ENCODE peak calls at places on chromosomes 12 and 14, in eight cellular contexts. One of them, this sample, is unnamed.

GRCh38 chr12:98073610-98074009 is 441.8 kb upstream of the TMPO start:
- DNase-seq in dermis blood vessel endothelial cell: no peak
- DNase-seq in Daoy: no peak
- DNase-seq in testis: peak; percentile 41
- DNase-seq in activated CD4-positive, CD25-positive, alpha-beta regulatory T cell treated with anti-CD3 and anti-CD28 coated beads, Interleukin-2, amount 50 U/mL, for 72 hours: no peak
- DNase-seq in naive B cell: no peak
- DNase-seq in A549: no peak
- DNase-seq in GM04503: no peak
- DNase-seq in this sample: no peak

GRCh38 chr12:2854669-2855453 is 2.0 kb downstream of the TEX52 start:
- DNase-seq in GM04503: no peak
- DNase-seq in activated CD4-positive, CD25-positive, alpha-beta regulatory T cell treated with anti-CD3 and anti-CD28 coated beads, Interleukin-2, amount 50 U/mL, for 72 hours: no peak
- DNase-seq in testis: no peak
- DNase-seq in A549: no peak
- DNase-seq in Daoy: no peak
- DNase-seq in dermis blood vessel endothelial cell: no peak
- DNase-seq in naive B cell: no peak
- DNase-seq in this sample: no peak

GRCh38 chr12:130633771-130634170 is 82.3 kb downstream of the RIMBP2 start:
- DNase-seq in dermis blood vessel endothelial cell: no peak
- DNase-seq in naive B cell: no peak
- DNase-seq in Daoy: peak; percentile 85
- DNase-seq in testis: no peak
- DNase-seq in A549: no peak
- DNase-seq in activated CD4-positive, CD25-positive, alpha-beta regulatory T cell treated with anti-CD3 and anti-CD28 coated beads, Interleukin-2, amount 50 U/mL, for 72 hours: no peak
- DNase-seq in GM04503: no peak
- DNase-seq in this sample: no peak

GRCh38 chr12:68855771-68856170 is 47.8 kb downstream of the MDM2 start:
- DNase-seq in A549: no peak
- DNase-seq in naive B cell: no peak
- DNase-seq in activated CD4-positive, CD25-positive, alpha-beta regulatory T cell treated with anti-CD3 and anti-CD28 coated beads, Interleukin-2, amount 50 U/mL, for 72 hours: no peak
- DNase-seq in GM04503: no peak
- DNase-seq in Daoy: no peak
- DNase-seq in testis: no peak
- DNase-seq in dermis blood vessel endothelial cell: no peak
- DNase-seq in this sample: no peak

GRCh38 chr12:82694970-82695369 is 8.3 kb downstream of the TMTC2 start:
- DNase-seq in naive B cell: no peak
- DNase-seq in testis: no peak
- DNase-seq in A549: no peak
- DNase-seq in activated CD4-positive, CD25-positive, alpha-beta regulatory T cell treated with anti-CD3 and anti-CD28 coated beads, Interleukin-2, amount 50 U/mL, for 72 hours: no peak
- DNase-seq in dermis blood vessel endothelial cell: no peak
- DNase-seq in Daoy: no peak
- DNase-seq in GM04503: peak; percentile 30
- DNase-seq in this sample: peak; percentile 35

GRCh38 chr12:86724716-86725115 is 468.5 kb upstream of the MGAT4C start:
- DNase-seq in activated CD4-positive, CD25-positive, alpha-beta regulatory T cell treated with anti-CD3 and anti-CD28 coated beads, Interleukin-2, amount 50 U/mL, for 72 hours: no peak
- DNase-seq in Daoy: peak; percentile 50
- DNase-seq in dermis blood vessel endothelial cell: no peak
- DNase-seq in testis: no peak
- DNase-seq in naive B cell: no peak
- DNase-seq in A549: no peak
- DNase-seq in GM04503: peak; percentile 57
- DNase-seq in this sample: peak; percentile 85

GRCh38 chr14:35044939-35045797 is 904 bp upstream of the FAM177A1 start:
- DNase-seq in activated CD4-positive, CD25-positive, alpha-beta regulatory T cell treated with anti-CD3 and anti-CD28 coated beads, Interleukin-2, amount 50 U/mL, for 72 hours: no peak
- DNase-seq in GM04503: no peak
- DNase-seq in naive B cell: no peak
- DNase-seq in Daoy: no peak
- DNase-seq in testis: no peak
- DNase-seq in A549: no peak
- DNase-seq in dermis blood vessel endothelial cell: no peak
- DNase-seq in this sample: peak; percentile 56

GRCh38 chr14:100609331-100609870 is 22.2 kb upstream of the BEGAIN start:
- DNase-seq in Daoy: no peak
- DNase-seq in testis: no peak
- DNase-seq in naive B cell: no peak
- DNase-seq in A549: no peak
- DNase-seq in dermis blood vessel endothelial cell: no peak
- DNase-seq in activated CD4-positive, CD25-positive, alpha-beta regulatory T cell treated with anti-CD3 and anti-CD28 coated beads, Interleukin-2, amount 50 U/mL, for 72 hours: no peak
- DNase-seq in GM04503: no peak
- DNase-seq in this sample: no peak

GRCh38 chr14:53845813-53846693 is 110.6 kb downstream of the BMP4 start:
- DNase-seq in Daoy: no peak
- DNase-seq in GM04503: no peak
- DNase-seq in activated CD4-positive, CD25-positive, alpha-beta regulatory T cell treated with anti-CD3 and anti-CD28 coated beads, Interleukin-2, amount 50 U/mL, for 72 hours: no peak
- DNase-seq in naive B cell: no peak
- DNase-seq in A549: peak; percentile 72
- DNase-seq in testis: no peak
- DNase-seq in dermis blood vessel endothelial cell: no peak
- DNase-seq in this sample: no peak

GRCh38 chr14:104426771-104427125 is 152.8 kb upstream of the C14orf180 start:
- DNase-seq in activated CD4-positive, CD25-positive, alpha-beta regulatory T cell treated with anti-CD3 and anti-CD28 coated beads, Interleukin-2, amount 50 U/mL, for 72 hours: no peak
- DNase-seq in dermis blood vessel endothelial cell: no peak
- DNase-seq in testis: no peak
- DNase-seq in naive B cell: no peak
- DNase-seq in GM04503: no peak
- DNase-seq in A549: no peak
- DNase-seq in Daoy: no peak
- DNase-seq in this sample: no peak

GRCh38 chr14:99593971-99594841 is 9.8 kb downstream of the CCDC85C start:
- DNase-seq in Daoy: no peak
- DNase-seq in testis: no peak
- DNase-seq in GM04503: no peak
- DNase-seq in activated CD4-positive, CD25-positive, alpha-beta regulatory T cell treated with anti-CD3 and anti-CD28 coated beads, Interleukin-2, amount 50 U/mL, for 72 hours: no peak
- DNase-seq in A549: no peak
- DNase-seq in naive B cell: no peak
- DNase-seq in dermis blood vessel endothelial cell: no peak
- DNase-seq in this sample: no peak

GRCh38 chr14:30223385-30223785 is 295.7 kb upstream of the PRKD1 start:
- DNase-seq in naive B cell: no peak
- DNase-seq in Daoy: peak; percentile 92
- DNase-seq in A549: peak; percentile 46
- DNase-seq in activated CD4-positive, CD25-positive, alpha-beta regulatory T cell treated with anti-CD3 and anti-CD28 coated beads, Interleukin-2, amount 50 U/mL, for 72 hours: no peak
- DNase-seq in testis: no peak
- DNase-seq in GM04503: peak; percentile 45
- DNase-seq in dermis blood vessel endothelial cell: peak; percentile 97
- DNase-seq in this sample: peak; percentile 91

GRCh38 chr12:94704452-94704871 is 54.1 kb upstream of the TMCC3 start:
- DNase-seq in A549: peak; percentile 86
- DNase-seq in dermis blood vessel endothelial cell: peak; percentile 73
- DNase-seq in testis: no peak
- DNase-seq in Daoy: peak; percentile 57
- DNase-seq in GM04503: no peak
- DNase-seq in naive B cell: no peak
- DNase-seq in activated CD4-positive, CD25-positive, alpha-beta regulatory T cell treated with anti-CD3 and anti-CD28 coated beads, Interleukin-2, amount 50 U/mL, for 72 hours: no peak
- DNase-seq in this sample: peak; percentile 86

GRCh38 chr14:61106627-61107147 is 125.6 kb downstream of the SLC38A6 start:
- DNase-seq in naive B cell: no peak
- DNase-seq in GM04503: no peak
- DNase-seq in activated CD4-positive, CD25-positive, alpha-beta regulatory T cell treated with anti-CD3 and anti-CD28 coated beads, Interleukin-2, amount 50 U/mL, for 72 hours: no peak
- DNase-seq in Daoy: no peak
- DNase-seq in dermis blood vessel endothelial cell: peak; percentile 28
- DNase-seq in A549: peak; percentile 20
- DNase-seq in testis: no peak
- DNase-seq in this sample: no peak

GRCh38 chr12:12206776-12207388 is 60.0 kb downstream of the LRP6 start:
- DNase-seq in A549: no peak
- DNase-seq in Daoy: no peak
- DNase-seq in testis: no peak
- DNase-seq in activated CD4-positive, CD25-positive, alpha-beta regulatory T cell treated with anti-CD3 and anti-CD28 coated beads, Interleukin-2, amount 50 U/mL, for 72 hours: no peak
- DNase-seq in GM04503: no peak
- DNase-seq in naive B cell: no peak
- DNase-seq in dermis blood vessel endothelial cell: no peak
- DNase-seq in this sample: no peak

GRCh38 chr12:17588968-17589367 is 501.0 kb downstream of the RERGL start:
- DNase-seq in dermis blood vessel endothelial cell: no peak
- DNase-seq in naive B cell: no peak
- DNase-seq in testis: peak; percentile 74
- DNase-seq in GM04503: no peak
- DNase-seq in Daoy: peak; percentile 13
- DNase-seq in activated CD4-positive, CD25-positive, alpha-beta regulatory T cell treated with anti-CD3 and anti-CD28 coated beads, Interleukin-2, amount 50 U/mL, for 72 hours: no peak
- DNase-seq in A549: peak; percentile 80
- DNase-seq in this sample: no peak

GRCh38 chr12:109098142-109098652 is 800 bp downstream of the UNG start:
- DNase-seq in GM04503: no peak
- DNase-seq in testis: no peak
- DNase-seq in activated CD4-positive, CD25-positive, alpha-beta regulatory T cell treated with anti-CD3 and anti-CD28 coated beads, Interleukin-2, amount 50 U/mL, for 72 hours: no peak
- DNase-seq in naive B cell: no peak
- DNase-seq in dermis blood vessel endothelial cell: peak; percentile 70
- DNase-seq in A549: no peak
- DNase-seq in Daoy: no peak
- DNase-seq in this sample: peak; percentile 50

GRCh38 chr14:53148612-53149202 is 4.4 kb downstream of the DDHD1 start:
- DNase-seq in testis: no peak
- DNase-seq in dermis blood vessel endothelial cell: no peak
- DNase-seq in A549: no peak
- DNase-seq in GM04503: no peak
- DNase-seq in naive B cell: no peak
- DNase-seq in Daoy: no peak
- DNase-seq in activated CD4-positive, CD25-positive, alpha-beta regulatory T cell treated with anti-CD3 and anti-CD28 coated beads, Interleukin-2, amount 50 U/mL, for 72 hours: no peak
- DNase-seq in this sample: no peak

GRCh38 chr14:20652996-20653975 is 11.8 kb upstream of the OR6S1 start:
- DNase-seq in testis: peak; percentile 85
- DNase-seq in GM04503: peak; percentile 23
- DNase-seq in dermis blood vessel endothelial cell: peak; percentile 32
- DNase-seq in A549: peak; percentile 97
- DNase-seq in naive B cell: no peak
- DNase-seq in Daoy: peak; percentile 96
- DNase-seq in activated CD4-positive, CD25-positive, alpha-beta regulatory T cell treated with anti-CD3 and anti-CD28 coated beads, Interleukin-2, amount 50 U/mL, for 72 hours: peak; percentile 52
- DNase-seq in this sample: peak; percentile 0

GRCh38 chr12:68267892-68268396 is 14.5 kb upstream of the IL22 start:
- DNase-seq in dermis blood vessel endothelial cell: no peak
- DNase-seq in Daoy: no peak
- DNase-seq in GM04503: peak; percentile 77
- DNase-seq in testis: no peak
- DNase-seq in A549: no peak
- DNase-seq in naive B cell: no peak
- DNase-seq in activated CD4-positive, CD25-positive, alpha-beta regulatory T cell treated with anti-CD3 and anti-CD28 coated beads, Interleukin-2, amount 50 U/mL, for 72 hours: no peak
- DNase-seq in this sample: peak; percentile 80

GRCh38 chr12:42299392-42300308 is 26.2 kb downstream of the ZCRB1 start:
- DNase-seq in A549: peak; percentile 49
- DNase-seq in testis: no peak
- DNase-seq in Daoy: peak; percentile 42
- DNase-seq in GM04503: no peak
- DNase-seq in activated CD4-positive, CD25-positive, alpha-beta regulatory T cell treated with anti-CD3 and anti-CD28 coated beads, Interleukin-2, amount 50 U/mL, for 72 hours: no peak
- DNase-seq in dermis blood vessel endothelial cell: no peak
- DNase-seq in naive B cell: no peak
- DNase-seq in this sample: peak; percentile 78